ENCODE peak calls at places on chromosomes 3 and 15, in four cellular contexts. W, F, G and E are unnamed samples.

GRCh38 chr15:22831473-22831872 is 7.0 kb upstream of the NIPA2 start:
- DNase-seq in W (no peak), F (no peak), G (no peak), E (no peak)

GRCh38 chr15:58731756-58732535 is 17.6 kb downstream of the ADAM10 start:
- DNase-seq in W (no peak), F (no peak), G (no peak), E (no peak)

GRCh38 chr3:111924283-111924682 is 54.5 kb upstream of the ABHD10 start:
- DNase-seq in W (no peak), F (no peak), G (peak), E (no peak)

GRCh38 chr3:23762214-23763039 is 43.3 kb upstream of the UBE2E1 start:
- DNase-seq in W (no peak), F (peak), G (no peak), E (peak)

GRCh38 chr15:100999369-100999768 is 80.2 kb downstream of the LRRK1 start:
- DNase-seq in W (no peak), F (no peak), G (no peak), E (no peak)

GRCh38 chr3:73086071-73086494 is 24.6 kb downstream of the EBLN2 start:
- DNase-seq in W (peak), F (peak), G (peak), E (peak)

GRCh38 chr3:58835075-58835474 is 168.5 kb upstream of the FAM3D start:
- DNase-seq in W (no peak), F (no peak), G (no peak), E (no peak)

GRCh38 chr3:76321615-76322014 is 536.3 kb upstream of the ZNF717 start:
- DNase-seq in W (no peak), F (no peak), G (no peak), E (no peak)

GRCh38 chr3:129560269-129560787 is 17.4 kb downstream of the H1-8 start:
- DNase-seq in W (no peak), F (no peak), G (peak), E (no peak)